ENCODE peak calls at places on chromosome 9, in four cellular contexts. P is K562, I is H1, V is HCT116. N is an unnamed sample.

GRCh38 chr9:132997591-132997990 is 19.1 kb downstream of the GFI1B start:
- DNase-seq in P (no peak), I (no peak), V (no peak), N (no peak)

GRCh38 chr9:24817756-24818155 is 272.1 kb upstream of the IZUMO3 start:
- DNase-seq in P (no peak), I (no peak), V (no peak), N (no peak)

GRCh38 chr9:64773491-64773931 is 511.5 kb downstream of the FOXD4L5 start:
- DNase-seq in P (peak; percentile 3), I (no peak), V (no peak), N (no peak)

GRCh38 chr9:118785456-118785855 is 583.8 kb downstream of the BRINP1 start:
- DNase-seq in P (no peak), I (no peak), V (no peak), N (no peak)

GRCh38 chr9:70952131-70952727 is 169.2 kb downstream of the TRPM3 start:
- DNase-seq in P (no peak), I (no peak), V (no peak), N (no peak)

GRCh38 chr9:32136700-32137339 is 247.6 kb upstream of the ACO1 start:
- DNase-seq in P (no peak), I (no peak), V (no peak), N (no peak)

GRCh38 chr9:479951-480350 is 265.3 kb downstream of the DOCK8 start:
- DNase-seq in P (no peak), I (no peak), V (no peak), N (no peak)

GRCh38 chr9:36276840-36277239 is 18.6 kb upstream of the GNE start:
- DNase-seq in P (no peak), I (no peak), V (no peak), N (no peak)

GRCh38 chr9:124040186-124040920 is 28.8 kb downstream of the LHX2 start:
- DNase-seq in P (no peak), I (no peak), V (no peak), N (no peak)

GRCh38 chr9:72928042-72928507 is 24.8 kb downstream of the ALDH1A1 start:
- DNase-seq in P (no peak), I (no peak), V (no peak), N (no peak)

GRCh38 chr9:88818495-88819201 is 172.6 kb upstream of the S1PR3 start:
- DNase-seq in P (no peak), I (peak; percentile 50), V (no peak), N (no peak)
- TF ChIP-seq SRF in P (no peak), I (no peak), V (no peak), N (no peak)

GRCh38 chr9:114303977-114304376 is 18.9 kb upstream of the ORM1 start:
- DNase-seq in P (no peak), I (peak; percentile 33), V (no peak), N (no peak)

GRCh38 chr9:114302727-114303126 is 20.2 kb upstream of the ORM1 start:
- DNase-seq in P (no peak), I (peak; percentile 28), V (no peak), N (no peak)

GRCh38 chr9:114304416-114305188 is 18.3 kb upstream of the ORM1 start:
- DNase-seq in P (no peak), I (peak; percentile 24), V (no peak), N (no peak)

GRCh38 chr9:114301798-114302565 is 20.9 kb upstream of the ORM1 start:
- DNase-seq in P (no peak), I (peak; percentile 27), V (no peak), N (no peak)

DNA sequence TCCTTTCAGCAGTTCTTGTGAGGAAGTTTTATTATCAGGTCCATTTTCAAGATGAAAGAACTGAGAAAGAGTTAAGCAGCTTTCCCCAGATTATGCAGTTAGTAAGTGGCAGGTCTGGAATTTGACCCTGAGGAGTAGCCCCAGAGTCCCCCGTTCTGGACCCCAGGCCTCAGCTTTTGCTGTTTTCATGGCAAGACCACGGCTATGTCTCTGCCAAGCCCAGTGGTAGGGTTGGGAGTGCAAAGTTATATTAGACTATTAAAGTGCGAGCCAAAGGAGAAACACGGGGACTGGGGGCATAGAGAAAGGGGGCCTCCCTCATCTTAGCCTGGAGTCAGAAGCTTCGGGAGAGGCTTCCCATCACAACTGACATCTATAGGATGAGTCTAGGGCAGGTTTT is 19.3 kb upstream of the ORM1 start:
- DNase-seq in P (no peak), I (peak; percentile 29), V (no peak), N (no peak)
- TF ChIP-seq SRF in P (no peak), I (no peak), V (no peak), N (no peak)

DNA sequence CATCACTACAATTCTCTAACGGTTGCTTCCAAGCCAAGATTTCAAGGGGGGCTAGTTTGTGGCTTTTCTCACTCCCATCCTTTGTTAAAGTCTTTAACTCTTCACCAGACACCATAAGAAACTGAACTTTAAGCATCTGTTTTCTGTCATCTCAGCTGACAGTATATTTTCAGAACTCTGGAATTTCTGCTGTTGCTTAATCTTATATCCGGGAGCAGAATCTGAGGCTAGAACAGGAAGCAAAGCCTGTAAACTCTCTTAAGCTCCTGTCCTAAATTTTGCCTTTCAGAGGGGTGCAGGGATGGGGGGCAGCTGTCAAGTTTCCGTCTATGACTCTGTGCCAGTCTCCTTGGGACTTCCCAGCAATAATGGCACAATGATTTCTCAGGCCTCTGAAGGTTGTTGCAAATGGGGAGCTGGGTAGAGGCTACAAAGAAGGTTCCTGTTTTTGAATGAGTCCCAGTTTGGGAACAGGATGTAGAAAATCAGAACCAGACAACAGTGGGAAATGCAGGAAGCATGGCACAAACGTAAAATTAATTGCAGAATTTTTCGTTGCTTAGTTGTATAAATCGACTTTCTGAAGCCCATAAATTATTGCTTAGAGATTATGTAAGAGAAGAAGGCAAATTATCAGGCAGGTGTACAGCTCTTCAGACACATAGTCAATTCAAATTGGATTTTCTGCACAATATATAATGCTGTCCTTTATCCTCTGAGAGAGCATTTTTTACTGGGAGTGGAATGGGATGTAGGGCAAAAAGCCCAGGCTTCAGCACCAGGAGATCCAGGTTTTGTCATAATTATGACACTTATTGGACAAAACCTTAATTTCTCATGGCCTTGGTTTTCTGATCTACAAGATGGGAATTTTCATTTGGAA is 430.9 kb downstream of the DMAC1 start:
- DNase-seq in P (no peak), I (no peak), V (no peak), N (no peak)
- TF ChIP-seq SRF in P (no peak), I (no peak), V (no peak), N (no peak)

GRCh38 chr9:79222483-79222882 is 349.3 kb upstream of the TLE4 start:
- DNase-seq in P (no peak), I (no peak), V (no peak), N (no peak)
- TF ChIP-seq SRF in P (no peak), I (no peak), V (no peak), N (no peak)

DNA sequence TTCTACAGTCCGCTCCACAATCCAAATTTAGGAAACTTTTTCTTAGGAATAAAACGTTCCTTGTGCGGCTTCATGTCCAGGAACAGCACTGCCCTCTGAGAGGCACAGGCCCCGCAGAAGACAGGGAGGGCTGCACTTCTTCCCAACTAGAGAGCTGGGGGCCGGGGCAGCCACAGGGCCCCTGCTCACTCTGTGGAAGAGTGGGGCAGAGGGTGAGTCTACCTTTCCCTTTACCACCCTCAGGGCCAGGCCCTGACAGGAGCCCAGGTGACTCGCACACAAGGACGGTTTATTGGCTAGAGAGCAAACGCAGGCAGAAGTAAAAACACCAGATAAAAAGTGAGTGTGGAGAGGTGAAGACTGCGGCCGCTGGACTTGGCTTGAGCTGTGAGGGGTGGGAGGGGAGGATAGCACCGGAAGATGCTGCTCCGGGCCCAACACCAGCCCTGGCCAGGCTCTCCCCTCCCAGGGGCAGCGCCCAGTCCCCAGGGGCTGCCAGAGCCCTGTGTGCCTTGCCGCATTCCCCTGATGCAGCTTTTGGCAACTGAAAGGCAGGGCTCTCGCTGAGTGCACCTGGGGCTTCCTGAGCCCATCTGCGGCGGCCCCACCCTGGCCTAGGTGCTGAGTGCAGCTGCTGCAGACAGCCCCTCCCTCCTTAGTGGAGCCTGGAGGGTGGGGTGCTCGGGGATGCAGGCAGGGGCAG is 20.2 kb downstream of the SH3GLB2 start:
- DNase-seq in P (no peak), I (no peak), V (no peak), N (no peak)
- TF ChIP-seq SRF in P (no peak), I (no peak), V (no peak), N (no peak)